ENCODE peak calls at places on chromosomes 13 and 19, in eight cellular contexts. N is prostate gland, Z is suprapubic skin, P is SK-N-SH, U is transverse colon, J is endothelial cell of umbilical vein, W is GM23338, M is upper lobe of left lung. I is an unnamed sample.

GRCh38 chr19:48194041-48194871 is 23.8 kb downstream of the ZSWIM9 start:
- DNase-seq in N (no peak), Z (no peak), P (peak; percentile 34), U (no peak), J (no peak), W (peak; percentile 76), M (no peak), I (no peak)

GRCh38 chr13:90047600-90047999 is 1299.9 kb upstream of the MIR17HG start:
- DNase-seq in N (no peak), Z (no peak), P (no peak), U (no peak), J (no peak), W (no peak), M (no peak), I (no peak)

GRCh38 chr13:30576528-30576927 is 41.2 kb upstream of the USPL1 start:
- DNase-seq in N (peak; percentile 14), Z (no peak), P (no peak), U (peak; percentile 11), J (no peak), W (no peak), M (no peak), I (no peak)

GRCh38 chr19:13309853-13310252 is 159.6 kb downstream of the IER2 start:
- DNase-seq in N (no peak), Z (no peak), P (no peak), U (no peak), J (no peak), W (no peak), M (no peak), I (no peak)

GRCh38 chr19:40358773-40359172 is 10.3 kb downstream of the PLD3 start:
- DNase-seq in N (no peak), Z (no peak), P (no peak), U (peak; percentile 20), J (no peak), W (no peak), M (peak; percentile 45), I (no peak)

GRCh38 chr13:110168999-110169933 is 137.7 kb downstream of the COL4A1 start:
- DNase-seq in N (no peak), Z (no peak), P (no peak), U (no peak), J (no peak), W (no peak), M (no peak), I (no peak)

GRCh38 chr19:32406161-32407003 is 812 bp downstream of the DPY19L3 start:
- DNase-seq in N (peak; percentile 55), Z (peak; percentile 78), P (peak; percentile 18), U (no peak), J (peak; percentile 23), W (peak; percentile 83), M (no peak), I (no peak)

GRCh38 chr19:23377276-23377675 is 18.0 kb downstream of the ZNF91 start:
- DNase-seq in N (no peak), Z (no peak), P (no peak), U (no peak), J (no peak), W (no peak), M (no peak), I (no peak)

GRCh38 chr13:94710881-94711560 is 1.3 kb downstream of the SOX21 start:
- DNase-seq in N (no peak), Z (peak; percentile 60), P (peak; percentile 86), U (no peak), J (no peak), W (peak; percentile 62), M (no peak), I (no peak)

GRCh38 chr13:76830805-76831204 is 55.4 kb downstream of the KCTD12 start:
- DNase-seq in N (no peak), Z (no peak), P (no peak), U (no peak), J (no peak), W (peak; percentile 2), M (no peak), I (no peak)

GRCh38 chr13:27270594-27271520 is at the start of gene RASL11A:
- DNase-seq in N (peak; percentile 77), Z (peak; percentile 87), P (peak; percentile 92), U (peak; percentile 90), J (peak; percentile 87), W (peak; percentile 95), M (peak; percentile 89), I (no peak)

GRCh38 chr13:101757446-101758039 is 305.1 kb downstream of the ITGBL1 start:
- DNase-seq in N (no peak), Z (no peak), P (peak; percentile 48), U (no peak), J (peak; percentile 68), W (peak; percentile 55), M (no peak), I (peak; percentile 35)

GRCh38 chr19:14073925-14074838 is 1.6 kb downstream of the MISP3 start:
- DNase-seq in N (peak; percentile 42), Z (no peak), P (peak; percentile 67), U (peak; percentile 78), J (peak; percentile 26), W (no peak), M (no peak), I (no peak)

GRCh38 chr13:51523082-51523518 is 61.2 kb upstream of the WDFY2 start:
- DNase-seq in N (peak; percentile 25), Z (no peak), P (peak; percentile 45), U (peak; percentile 12), J (no peak), W (no peak), M (peak; percentile 51), I (no peak)

GRCh38 chr13:98022210-98022609 is 68.7 kb downstream of the IPO5 start:
- DNase-seq in N (no peak), Z (no peak), P (no peak), U (no peak), J (peak; percentile 13), W (no peak), M (peak; percentile 53), I (no peak)

GRCh38 chr19:13476071-13476470 is 30.2 kb downstream of the CACNA1A start:
- DNase-seq in N (no peak), Z (no peak), P (no peak), U (no peak), J (no peak), W (no peak), M (no peak), I (no peak)

GRCh38 chr13:101267656-101268055 is 148.7 kb downstream of the NALCN start:
- DNase-seq in N (no peak), Z (no peak), P (no peak), U (no peak), J (no peak), W (no peak), M (no peak), I (no peak)

GRCh38 chr19:18353378-18354005 is 13.1 kb downstream of the PGPEP1 start:
- DNase-seq in N (no peak), Z (no peak), P (no peak), U (no peak), J (no peak), W (no peak), M (no peak), I (no peak)

DNA sequence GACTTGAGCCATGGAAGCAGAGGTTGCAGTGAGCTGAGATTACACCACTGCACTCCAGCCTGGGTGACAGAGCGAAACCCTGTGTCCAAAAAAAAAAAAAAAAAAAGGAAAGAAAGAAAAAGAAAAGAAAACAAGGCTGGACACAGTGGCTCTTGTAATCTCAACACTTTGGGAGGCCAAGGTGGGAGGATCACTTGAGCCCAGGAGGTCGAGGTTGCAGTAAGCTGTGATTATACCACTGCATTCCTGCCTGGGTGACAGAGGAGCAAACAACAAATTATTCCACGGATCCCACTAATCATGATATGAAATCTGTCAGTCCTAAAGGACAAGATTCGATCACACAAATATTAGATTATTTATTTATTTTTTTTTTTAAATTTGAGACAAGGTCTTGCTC is 3.1 kb upstream of the MYDGF start:
- DNase-seq in N (no peak), Z (no peak), P (no peak), U (no peak), J (no peak), W (no peak), M (no peak), I (no peak)
- TF ChIP-seq POLR2AphosphoS5 in N (no peak), Z (no peak), P (no peak), U (no peak), J (no peak), W (no peak), M (no peak), I (no peak)

DNA sequence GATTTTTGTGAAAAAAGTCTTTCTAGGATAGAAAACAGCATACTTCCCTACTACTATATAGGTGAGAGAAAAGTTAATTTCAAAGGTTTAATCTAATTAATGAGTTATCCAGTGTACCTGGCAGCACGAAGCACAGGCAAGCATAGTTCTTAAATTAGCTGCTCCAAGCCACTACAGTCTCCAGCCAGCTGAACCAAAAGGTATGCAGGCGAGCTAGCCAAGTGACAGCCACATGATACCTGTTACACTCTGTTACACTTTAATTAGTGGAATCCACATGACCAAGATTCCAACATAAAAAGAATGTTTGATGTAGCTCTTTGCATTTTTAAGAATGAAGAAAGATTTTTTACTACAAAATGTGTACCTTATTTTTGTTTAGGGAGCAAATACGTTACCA is 15.5 kb downstream of the SLC25A30 start:
- DNase-seq in N (no peak), Z (no peak), P (no peak), U (no peak), J (no peak), W (no peak), M (no peak), I (no peak)
- H3K36me3 ChIP-seq in N (no peaks in the 10 kb centered on the region), Z (peaks cover 85% of the 10 kb centered on the region), P (peaks cover 55% of the 10 kb centered on the region), U (no peaks in the 10 kb centered on the region), J (peaks cover 23% of the 10 kb centered on the region), W (peaks cover 6% of the 10 kb centered on the region), M (peaks cover 29% of the 10 kb centered on the region), I (peaks cover 96% of the 10 kb centered on the region)

GRCh38 chr19:35491838-35492360 is 1.6 kb upstream of the KRTDAP start:
- DNase-seq in N (peak; percentile 24), Z (no peak), P (no peak), U (no peak), J (no peak), W (no peak), M (no peak), I (no peak)
- TF ChIP-seq POLR2AphosphoS5 in N (peak; percentile 16), Z (no peak), P (no peak), U (no peak), J (no peak), W (no peak), M (no peak), I (no peak)

DNA sequence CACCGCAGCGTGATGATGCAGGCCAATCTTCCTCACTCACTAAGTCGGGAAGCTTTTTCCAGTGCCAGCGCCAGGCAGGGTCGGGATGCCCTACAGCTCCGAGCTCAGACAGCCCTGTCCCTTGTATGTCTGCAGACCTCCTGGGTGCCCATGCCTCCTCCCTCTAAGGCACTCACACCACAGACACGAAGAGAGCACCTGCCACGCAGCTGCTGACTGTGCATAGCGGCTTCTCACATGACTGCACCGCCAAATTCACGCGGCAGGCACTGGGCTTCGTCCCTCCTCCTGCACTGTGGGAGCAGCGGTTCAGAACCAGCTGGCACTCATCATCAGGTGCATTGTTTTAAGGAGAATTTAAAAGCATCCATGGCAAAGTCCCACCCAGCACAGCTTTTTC is 88.1 kb downstream of the SLC7A1 start:
- DNase-seq in N (no peak), Z (no peak), P (no peak), U (no peak), J (no peak), W (no peak), M (no peak), I (no peak)
- H3K36me3 ChIP-seq in N (no peaks in the 10 kb centered on the region), Z (peaks cover 12% of the 10 kb centered on the region), P (no peaks in the 10 kb centered on the region), U (no peaks in the 10 kb centered on the region), J (no peaks in the 10 kb centered on the region), W (no peaks in the 10 kb centered on the region), M (no peaks in the 10 kb centered on the region), I (no peaks in the 10 kb centered on the region)